ENCODE peak calls at places on chromosomes 11 and 22, in six cellular contexts. M is HFF-Myc, V is Caco-2, Q is brain microvascular endothelial cell, S is pancreas, U is tibial artery. T is an unnamed sample.

GRCh38 chr11:10623797-10624761 is 55.6 kb upstream of the LYVE1 start:
- DNase-seq in Q (no peak), V (peak; percentile 82), S (no peak), U (peak; percentile 82), M (no peak), T (peak; percentile 48)

GRCh38 chr22:50455201-50455600 is 19.6 kb downstream of the SBF1 start:
- DNase-seq in M (no peak), Q (no peak), U (no peak), V (no peak), S (no peak), T (no peak)

GRCh38 chr11:6497069-6497839 is at the start of gene DNHD1:
- DNase-seq in U (no peak), S (no peak), Q (no peak), V (no peak), M (no peak), T (no peak)

GRCh38 chr11:111938687-111939160 is 1.6 kb downstream of the DIXDC1 start:
- DNase-seq in Q (peak; percentile 49), V (no peak), M (no peak), S (no peak), U (no peak), T (peak; percentile 52)

GRCh38 chr22:22754268-22754657 is 109.8 kb downstream of the GGTLC2 start:
- DNase-seq in V (no peak), M (no peak), U (peak; percentile 35), Q (no peak), S (no peak), T (no peak)

GRCh38 chr11:124717786-124718634 is 21.7 kb upstream of the NRGN start:
- DNase-seq in U (peak; percentile 77), V (no peak), M (no peak), S (no peak), Q (no peak), T (peak; percentile 44)

GRCh38 chr11:95586155-95586554 is 203.4 kb downstream of the FAM76B start:
- DNase-seq in V (no peak), S (no peak), U (no peak), Q (no peak), M (no peak), T (no peak)

GRCh38 chr11:3111919-3112690 is 53.0 kb downstream of the OSBPL5 start:
- DNase-seq in Q (no peak), M (no peak), U (no peak), V (no peak), S (no peak), T (no peak)

GRCh38 chr22:27719535-27720227 is 81.9 kb downstream of the MN1 start:
- DNase-seq in U (no peak), Q (peak; percentile 11), V (peak; percentile 77), S (no peak), M (peak; percentile 35), T (peak; percentile 26)

GRCh38 chr11:67400251-67400941 is 1.3 kb downstream of the PPP1CA start:
- DNase-seq in M (no peak), S (no peak), Q (no peak), V (no peak), U (no peak), T (no peak)

GRCh38 chr11:132620423-132620822 is 911.9 kb downstream of the OPCML start:
- DNase-seq in M (no peak), U (no peak), Q (no peak), S (no peak), V (no peak), T (peak; percentile 11)

GRCh38 chr11:18270102-18270501 is 4.0 kb downstream of the SAA1 start:
- DNase-seq in M (no peak), Q (no peak), S (no peak), V (no peak), U (no peak), T (no peak)

GRCh38 chr11:55497068-55497467 is 57.2 kb upstream of the OR4C15 start:
- DNase-seq in Q (no peak), U (no peak), S (peak; percentile 26), V (no peak), M (no peak), T (no peak)
- TF ChIP-seq CTCF in Q (no peak), U (no peak), S (no peak), V (no peak), M (no peak), T (no peak)

GRCh38 chr11:7672960-7673723 is at the start of gene CYB5R2:
- DNase-seq in V (peak; percentile 77), M (no peak), U (peak; percentile 85), Q (no peak), S (peak; percentile 88), T (peak; percentile 58)

GRCh38 chr11:7671807-7672206 is 1.5 kb downstream of the CYB5R2 start:
- DNase-seq in S (no peak), Q (no peak), V (no peak), M (no peak), U (no peak), T (no peak)

GRCh38 chr11:7673724-7674434 is 579 bp upstream of the CYB5R2 start:
- DNase-seq in V (no peak), S (peak; percentile 68), U (no peak), Q (no peak), M (no peak), T (no peak)

GRCh38 chr11:7671347-7671746 is 2.0 kb downstream of the CYB5R2 start:
- DNase-seq in M (no peak), U (no peak), S (no peak), Q (no peak), V (no peak), T (no peak)

GRCh38 chr11:7672276-7672959 is 882 bp downstream of the CYB5R2 start:
- DNase-seq in M (no peak), V (no peak), Q (no peak), S (no peak), U (no peak), T (no peak)
- H3K4me3 ChIP-seq in M (peak overlapping the region; percentile 68), V (no peak overlapping the region), Q (no peak overlapping the region), S (no peak overlapping the region), U (peak overlapping the region; percentile 71), T (no peak overlapping the region)

DNA sequence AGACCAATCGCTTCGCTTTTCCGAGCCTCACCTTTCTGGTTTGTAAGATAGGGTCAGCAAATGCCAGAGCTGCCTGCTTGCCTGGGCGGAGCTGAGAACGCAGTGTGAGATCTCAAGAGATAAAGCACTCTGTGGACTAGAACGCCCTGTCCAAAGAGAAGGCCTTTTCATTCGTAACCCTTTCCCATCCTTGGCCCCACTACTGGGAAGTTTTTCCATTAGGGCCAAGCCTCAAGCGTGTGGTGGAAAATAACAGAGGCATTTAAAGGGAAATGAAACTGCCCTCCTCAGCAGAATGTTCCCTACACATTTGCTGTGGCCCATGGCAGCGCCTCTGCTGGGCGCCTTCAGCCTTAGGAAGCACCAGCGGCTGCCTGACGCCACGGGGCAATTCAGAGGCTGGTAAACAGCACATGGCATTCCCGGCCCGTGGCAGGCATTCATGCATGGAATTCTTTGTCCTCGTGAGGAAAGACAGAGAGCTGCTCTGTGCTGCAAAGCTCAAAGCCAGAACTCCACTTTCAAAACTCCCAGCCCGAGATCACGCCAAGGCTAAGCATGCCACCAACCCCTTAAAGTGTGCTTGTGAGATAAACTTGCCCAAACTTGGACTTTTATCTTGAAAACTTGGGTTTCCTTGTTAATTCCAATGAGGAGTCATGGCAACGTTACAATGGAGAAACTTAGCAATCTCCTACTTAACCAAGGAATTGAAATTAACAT is 38.1 kb downstream of the AHNAK start:
- DNase-seq in Q (peak; percentile 17), S (peak; percentile 88), V (peak; percentile 83), U (peak; percentile 92), M (no peak), T (peak; percentile 39)
- TF ChIP-seq CTCF in Q (peak; percentile 79), S (peak; percentile 28), V (peak; percentile 74), U (peak; percentile 65), M (peak; percentile 58), T (peak; percentile 34)

GRCh38 chr11:35617687-35618496 is at the start of gene FJX1:
- DNase-seq in S (peak; percentile 76), U (peak; percentile 68), M (peak; percentile 87), Q (peak; percentile 90), V (peak; percentile 69), T (peak; percentile 93)
- H3K4me3 ChIP-seq in S (peak within 1 kb of the TSS; percentile 62), U (peak within 1 kb of the TSS; percentile 70), M (peak within 1 kb of the TSS; percentile 87), Q (peak within 1 kb of the TSS; percentile 81), V (peak within 1 kb of the TSS; percentile 61), T (peak within 1 kb of the TSS; percentile 66)

GRCh38 chr22:35452810-35453743 is 53.1 kb downstream of the MCM5 start:
- DNase-seq in U (no peak), M (no peak), Q (no peak), S (no peak), V (no peak), T (no peak)

GRCh38 chr22:35455529-35455928 is 55.6 kb downstream of the MCM5 start:
- DNase-seq in U (no peak), Q (no peak), M (no peak), V (no peak), S (no peak), T (no peak)

GRCh38 chr22:35452351-35452781 is 52.4 kb downstream of the MCM5 start:
- DNase-seq in S (no peak), Q (no peak), V (no peak), U (no peak), M (no peak), T (no peak)

GRCh38 chr22:35456757-35457156 is 56.8 kb downstream of the MCM5 start:
- DNase-seq in Q (no peak), U (no peak), S (no peak), M (no peak), V (no peak), T (no peak)

GRCh38 chr22:35454416-35455054 is 54.6 kb downstream of the MCM5 start:
- DNase-seq in S (no peak), V (no peak), M (no peak), U (no peak), Q (no peak), T (no peak)
- TF ChIP-seq CTCF in S (no peak), V (no peak), M (peak; percentile 32), U (peak; percentile 18), Q (no peak), T (no peak)

GRCh38 chr11:8872017-8872416 is 39.0 kb upstream of the AKIP1 start:
- DNase-seq in S (no peak), V (no peak), M (no peak), Q (no peak), U (no peak), T (no peak)
- H3K4me3 ChIP-seq in S (no peak overlapping the region), V (no peak overlapping the region), M (no peak overlapping the region), Q (no peak overlapping the region), U (no peak overlapping the region), T (no peak overlapping the region)

T was measured in fibroblast of pulmonary artery.